ENCODE peak calls at places on chromosome 7, in four cellular contexts. W, V, X and K are unnamed samples.

GRCh38 chr7:120841608-120842007 is 16.3 kb downstream of the TSPAN12 start:
- DNase-seq in V (no peak), W (no peak), X (no peak), K (no peak)

GRCh38 chr7:22154130-22154529 is 202.8 kb downstream of the RAPGEF5 start:
- DNase-seq in V (no peak), X (no peak), W (no peak), K (no peak)

GRCh38 chr7:116653204-116653603 is 18.8 kb upstream of the MET start:
- DNase-seq in W (no peak), X (no peak), V (peak; percentile 45), K (no peak)

GRCh38 chr7:1709281-1709680 is 39.2 kb downstream of the ELFN1 start:
- DNase-seq in W (no peak), X (no peak), V (no peak), K (no peak)

GRCh38 chr7:95045236-95045923 is 138.0 kb downstream of the PPP1R9A start:
- DNase-seq in X (no peak), V (no peak), W (no peak), K (no peak)

GRCh38 chr7:130071701-130072622 is 1.6 kb downstream of the KLHDC10 start:
- DNase-seq in V (peak; percentile 88), X (peak; percentile 27), W (no peak), K (peak; percentile 56)

GRCh38 chr7:22911889-22912288 is 89.2 kb upstream of the TOMM7 start:
- DNase-seq in X (no peak), V (no peak), W (no peak), K (no peak)

GRCh38 chr7:441713-442421 is 77.8 kb downstream of the PDGFA start:
- DNase-seq in V (no peak), X (no peak), W (no peak), K (no peak)

GRCh38 chr7:78074713-78075112 is 276.1 kb downstream of the PHTF2 start:
- DNase-seq in V (no peak), X (no peak), W (no peak), K (no peak)

GRCh38 chr7:140231779-140232491 is 55.2 kb upstream of the KDM7A start:
- DNase-seq in W (no peak), V (no peak), X (no peak), K (no peak)
- TF ChIP-seq CTCF in W (peak; percentile 3), V (no peak), X (peak; percentile 42), K (no peak)

DNA sequence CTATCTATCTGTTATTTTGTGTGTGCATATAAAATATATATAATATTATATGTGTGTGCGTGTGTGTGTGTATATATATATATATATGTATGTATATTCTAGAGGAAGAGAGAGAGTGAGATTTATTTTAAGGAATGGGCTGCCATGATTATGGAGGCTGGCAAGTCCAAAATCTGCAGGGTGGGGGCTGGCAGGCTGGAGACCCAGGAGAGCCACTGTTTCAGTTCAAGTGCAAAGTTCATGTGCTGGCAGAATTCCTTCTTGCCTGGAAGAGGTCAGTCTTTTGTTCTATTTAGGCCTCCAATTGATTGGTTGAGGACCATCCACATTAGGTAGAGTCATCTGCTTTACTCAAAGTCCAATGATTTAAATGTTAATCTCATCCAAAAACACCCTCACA is 42.3 kb upstream of the GARS1 start:
- DNase-seq in W (no peak), V (no peak), X (no peak), K (no peak)
- TF ChIP-seq CTCF in W (no peak), V (no peak), X (no peak), K (no peak)

GRCh38 chr7:87219545-87220025 is at the start of gene TMEM243:
- DNase-seq in X (peak; percentile 77), V (peak; percentile 83), W (peak; percentile 74), K (peak; percentile 43)

GRCh38 chr7:87217983-87218653 is 1.4 kb downstream of the TMEM243 start:
- DNase-seq in X (no peak), V (no peak), W (no peak), K (no peak)

GRCh38 chr7:87220734-87221215 is 1.2 kb upstream of the TMEM243 start:
- DNase-seq in X (no peak), W (no peak), V (peak; percentile 53), K (no peak)

GRCh38 chr7:87218941-87219544 is 489 bp downstream of the TMEM243 start:
- DNase-seq in X (peak; percentile 19), W (no peak), V (peak; percentile 48), K (no peak)

DNA sequence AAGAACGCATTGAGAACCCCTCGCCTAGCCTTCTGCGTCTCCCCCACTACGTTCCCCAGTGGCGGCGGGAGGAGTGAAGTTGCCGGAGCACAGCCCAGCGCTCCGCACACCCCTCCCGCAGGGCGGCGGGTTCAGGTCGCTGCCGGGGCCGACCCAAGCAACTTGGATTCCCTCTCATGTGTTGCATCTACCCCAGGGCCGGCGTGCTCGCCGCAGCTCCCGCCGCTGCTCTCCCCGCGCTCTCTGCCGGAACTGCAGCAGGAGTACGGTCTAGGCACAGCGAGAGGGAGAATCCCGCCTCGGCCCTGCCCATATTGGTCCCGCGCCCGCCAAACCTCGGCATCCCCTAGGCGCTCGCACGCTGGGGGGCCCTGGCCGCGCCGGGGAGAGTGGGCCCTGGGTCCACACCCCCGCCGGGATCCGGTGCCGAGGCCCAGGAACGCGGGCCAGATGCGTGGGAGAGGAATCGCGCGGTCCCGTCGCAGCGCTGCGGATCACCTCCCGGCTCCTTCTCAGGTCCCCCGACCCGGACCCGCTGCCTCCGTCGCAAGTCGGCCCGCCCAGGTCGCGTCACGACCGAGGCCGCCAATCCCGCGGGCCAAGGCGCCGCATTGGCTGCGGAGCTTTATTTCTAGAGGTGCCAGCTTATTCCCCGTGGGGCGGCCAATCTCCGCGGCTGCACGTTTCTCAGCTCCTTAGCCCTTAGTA is 648 bp upstream of the TMEM243 start:
- DNase-seq in W (peak; percentile 82), V (peak; percentile 87), X (peak; percentile 67), K (peak; percentile 62)
- TF ChIP-seq CTCF in W (peak; percentile 6), V (no peak), X (peak; percentile 12), K (peak; percentile 28)

GRCh38 chr7:101950450-101951119 is 133.2 kb downstream of the CUX1 start:
- DNase-seq in V (peak; percentile 57), X (no peak), W (no peak), K (no peak)
- TF ChIP-seq CTCF in V (peak; percentile 19), X (no peak), W (peak; percentile 24), K (peak; percentile 18)

GRCh38 chr7:85191383-85191782 is 4.5 kb upstream of the SEMA3D start:
- DNase-seq in X (no peak), W (no peak), V (peak; percentile 16), K (no peak)
- TF ChIP-seq CTCF in X (no peak), W (peak; percentile 69), V (peak; percentile 49), K (peak; percentile 57)

GRCh38 chr7:134458341-134458805 is 527 bp downstream of the AKR1B1 start:
- DNase-seq in W (no peak), X (peak; percentile 38), V (peak; percentile 63), K (peak; percentile 60)

GRCh38 chr7:134458806-134459698 is at the start of gene AKR1B1:
- DNase-seq in X (peak; percentile 78), V (peak; percentile 91), W (peak; percentile 87), K (peak; percentile 86)

GRCh38 chr7:134461921-134462320 is 3.0 kb upstream of the AKR1B1 start:
- DNase-seq in W (no peak), X (no peak), V (no peak), K (no peak)

GRCh38 chr7:134462337-134462925 is 3.5 kb upstream of the AKR1B1 start:
- DNase-seq in X (no peak), W (no peak), V (no peak), K (no peak)

GRCh38 chr7:134460000-134460399 is 1.1 kb upstream of the AKR1B1 start:
- DNase-seq in V (no peak), X (no peak), W (no peak), K (no peak)
- TF ChIP-seq CTCF in V (no peak), X (no peak), W (no peak), K (no peak)

GRCh38 chr7:73971701-73972341 is 56.2 kb upstream of the ELN start:
- DNase-seq in W (no peak), V (peak; percentile 40), X (no peak), K (no peak)
- TF ChIP-seq CTCF in W (peak; percentile 29), V (peak; percentile 17), X (no peak), K (no peak)